ENCODE peak calls at places on chromosomes 16 and 17, in eight cellular contexts. X is CD4-positive, alpha-beta T cell; Q is adrenal gland; A is CD8-positive, alpha-beta memory T cell; F is H1; N is OCI-LY7; P is effector memory CD4-positive, alpha-beta T cell; W is tibial artery. R is an unnamed sample. For H3K9me3, the result is how much of the 10 kb centered on the place peaks cover.

GRCh38 chr17:74244543-74244942 is 29.5 kb upstream of the DNAI2 start:
- DNase-seq in F (no peak), A (no peak), P (no peak), Q (no peak), N (no peak), X (no peak), W (no peak), R (peak)

GRCh38 chr17:47663997-47664941 is 14.6 kb downstream of the KPNB1 start:
- DNase-seq in N (peak), Q (peak), A (peak), W (no peak), F (no peak), P (peak), X (peak), R (no peak)

GRCh38 chr17:46733837-46734516 is 84.5 kb downstream of the WNT3 start:
- DNase-seq in Q (no peak), X (no peak), N (no peak), A (no peak), F (no peak), W (no peak), P (no peak), R (no peak)

GRCh38 chr17:16584273-16584995 is 15.4 kb upstream of the ZNF287 start:
- DNase-seq in Q (peak), F (peak), W (peak), X (peak), P (peak), A (peak), N (peak), R (peak)

GRCh38 chr16:85605912-85606841 is 6.9 kb upstream of the GSE1 start:
- DNase-seq in A (no peak), F (no peak), X (no peak), P (no peak), W (no peak), Q (no peak), N (no peak), R (no peak)

GRCh38 chr17:80855968-80856862 is 135.4 kb upstream of the CHMP6 start:
- DNase-seq in P (peak), A (peak), X (peak), W (peak), N (no peak), Q (peak), F (no peak), R (no peak)

GRCh38 chr17:35406568-35406967 is 25.7 kb downstream of the SLFN12 start:
- DNase-seq in N (no peak), P (no peak), Q (no peak), F (no peak), A (no peak), W (no peak), X (no peak), R (no peak)

GRCh38 chr17:19755821-19756510 is 7.9 kb upstream of the ALDH3A1 start:
- DNase-seq in N (no peak), F (no peak), Q (no peak), A (peak), X (no peak), W (peak), P (no peak), R (no peak)

GRCh38 chr16:67767953-67768352 is 38.4 kb downstream of the RANBP10 start:
- DNase-seq in Q (no peak), N (no peak), X (no peak), A (no peak), W (no peak), P (no peak), F (no peak), R (no peak)

GRCh38 chr16:2523801-2524231 is 3.6 kb downstream of the AMDHD2 start:
- DNase-seq in A (no peak), W (no peak), P (no peak), Q (no peak), N (no peak), X (no peak), F (no peak), R (no peak)

GRCh38 chr16:16021988-16022682 is 72.7 kb downstream of the ABCC1 start:
- DNase-seq in A (no peak), P (no peak), W (peak), Q (peak), X (no peak), N (peak), F (no peak), R (peak)

GRCh38 chr17:4872786-4873185 is 26.6 kb upstream of the C17orf107 start:
- DNase-seq in X (no peak), W (no peak), P (no peak), N (no peak), Q (peak), A (no peak), F (no peak), R (no peak)

GRCh38 chr17:74125160-74125559 is 78.3 kb upstream of the RPL38 start:
- DNase-seq in Q (no peak), X (no peak), F (no peak), A (no peak), P (no peak), N (no peak), W (no peak), R (no peak)

GRCh38 chr16:67900156-67900555 is 7.1 kb downstream of the PSKH1 start:
- DNase-seq in P (no peak), W (no peak), A (no peak), N (no peak), Q (no peak), F (no peak), X (no peak), R (no peak)

GRCh38 chr17:43545383-43545632 is 832 bp downstream of the ETV4 start:
- DNase-seq in W (no peak), X (peak), Q (no peak), A (peak), N (no peak), F (no peak), P (no peak), R (peak)

GRCh38 chr16:81614171-81614570 is 164.9 kb upstream of the PLCG2 start:
- DNase-seq in W (no peak), A (no peak), F (no peak), X (no peak), P (no peak), N (no peak), Q (no peak), R (no peak)

GRCh38 chr17:42101513-42102292 is 3.4 kb upstream of the ZNF385C start:
- DNase-seq in N (peak), Q (peak), A (peak), X (peak), F (peak), W (peak), P (peak), R (peak)

GRCh38 chr16:8806272-8806983 is 8.8 kb downstream of the PMM2 start:
- DNase-seq in P (no peak), W (no peak), Q (no peak), F (no peak), X (no peak), N (no peak), A (no peak), R (no peak)

GRCh38 chr17:11006530-11006929 is 168.6 kb upstream of the PIRT start:
- DNase-seq in A (no peak), F (no peak), N (no peak), X (no peak), W (no peak), Q (no peak), P (no peak), R (no peak)

GRCh38 chr17:83012873-83013778 is 66.3 kb upstream of the METRNL start:
- DNase-seq in X (no peak), W (no peak), P (no peak), A (no peak), Q (no peak), F (no peak), N (no peak), R (no peak)

GRCh38 chr16:923184-923583 is 47.6 kb downstream of the LMF1 start:
- DNase-seq in W (no peak), X (no peak), F (no peak), N (no peak), Q (no peak), P (no peak), A (no peak), R (no peak)

GRCh38 chr16:927406-927805 is 43.4 kb downstream of the LMF1 start:
- DNase-seq in N (no peak), Q (no peak), P (no peak), F (no peak), X (no peak), W (no peak), A (no peak), R (no peak)

GRCh38 chr16:926715-927114 is 44.1 kb downstream of the LMF1 start:
- DNase-seq in W (no peak), Q (no peak), A (no peak), X (no peak), P (no peak), F (no peak), N (no peak), R (no peak)

GRCh38 chr16:924063-924462 is 46.7 kb downstream of the LMF1 start:
- DNase-seq in F (no peak), P (no peak), W (no peak), Q (no peak), X (no peak), A (no peak), N (no peak), R (no peak)

DNA sequence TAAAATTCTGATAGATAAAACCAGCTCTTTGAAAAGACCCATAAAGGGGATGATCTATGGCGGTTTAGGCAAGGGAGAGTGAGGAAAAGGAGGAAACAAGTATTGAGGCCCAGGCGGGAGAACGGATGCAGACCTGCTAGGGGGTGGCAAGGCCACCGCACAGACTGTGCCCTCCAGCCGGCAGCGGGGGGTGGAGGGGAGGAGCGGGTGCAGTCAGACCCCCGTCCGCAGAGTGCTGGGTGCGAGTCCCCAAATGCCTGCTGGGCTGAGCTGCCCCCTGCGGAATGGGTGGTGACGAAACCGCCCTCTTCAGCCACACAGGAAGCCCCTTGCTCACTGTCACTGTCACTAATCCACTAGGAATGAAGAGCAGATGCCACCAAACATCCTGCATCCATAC is 46.0 kb downstream of the LMF1 start:
- DNase-seq in P (no peak), F (no peak), X (no peak), A (peak), W (no peak), N (no peak), Q (no peak), R (no peak)
- H3K9me3 ChIP-seq in P (under half), F (under half), X (under half), A (under half), W (under half), N (under half), Q (under half), R (under half)

GRCh38 chr17:66307257-66307656 is 4.8 kb downstream of the PRKCA start:
- DNase-seq in A (no peak), X (no peak), W (no peak), N (no peak), P (no peak), F (no peak), Q (no peak), R (no peak)

GRCh38 chr17:66302761-66303626 is 581 bp downstream of the PRKCA start:
- DNase-seq in X (peak), Q (peak), P (peak), A (peak), F (no peak), W (peak), N (peak), R (peak)

GRCh38 chr17:66301864-66302741 is at the start of gene PRKCA:
- DNase-seq in Q (peak), W (peak), N (peak), A (peak), X (peak), F (no peak), P (peak), R (peak)

GRCh38 chr17:66306413-66306812 is 4.0 kb downstream of the PRKCA start:
- DNase-seq in W (no peak), X (no peak), F (no peak), Q (no peak), A (no peak), P (no peak), N (no peak), R (no peak)

GRCh38 chr17:66304304-66305174 is 2.1 kb downstream of the PRKCA start:
- DNase-seq in A (no peak), F (peak), Q (no peak), W (no peak), X (peak), P (no peak), N (no peak), R (no peak)
- H3K27ac ChIP-seq in A (peak), F (no peak), Q (no peak), W (peak), X (peak), P (peak), N (no peak), R (no peak)

DNA sequence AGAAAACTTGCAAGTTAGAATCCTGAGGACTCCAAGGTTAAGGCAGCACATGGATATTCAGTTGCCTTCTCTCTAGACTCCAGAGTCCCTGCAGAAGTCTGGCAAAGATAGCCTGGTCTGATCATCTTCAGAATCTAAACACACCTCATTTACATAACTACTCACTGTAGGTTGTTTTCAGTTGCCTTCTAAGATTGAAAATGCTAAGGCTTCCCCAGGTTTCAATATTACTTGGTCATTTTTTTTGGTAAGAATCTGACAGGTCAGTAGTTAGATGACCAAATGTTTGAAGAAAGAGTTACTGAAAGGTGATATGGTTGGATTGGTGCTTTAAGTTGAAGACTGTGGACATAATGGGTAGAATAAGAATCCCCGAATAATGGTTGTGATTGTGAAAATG is 205.4 kb upstream of the KCNJ16 start:
- DNase-seq in P (no peak), F (no peak), X (no peak), A (no peak), N (no peak), W (no peak), Q (no peak), R (no peak)
- H3K9me3 ChIP-seq in P (under half), F (under half), X (under half), A (under half), N (under half), W (under half), Q (under half), R (under half)

GRCh38 chr17:50175035-50175788 is 9.4 kb downstream of the SGCA start:
- DNase-seq in X (no peak), N (no peak), F (no peak), Q (no peak), A (no peak), P (no peak), W (no peak), R (no peak)
- H3K27ac ChIP-seq in X (no peak), N (no peak), F (no peak), Q (no peak), A (no peak), P (no peak), W (peak), R (no peak)